ENCODE peak calls at places on chromosomes 16 and 17, in eight cellular contexts. One of them, this sample, is unnamed.

GRCh38 chr17:64002658-64003525 is 4.7 kb downstream of the PRR29 start:
- DNase-seq in memory B cell: no peak
- DNase-seq in tibial artery: no peak
- DNase-seq in activated naive CD8-positive, alpha-beta T cell treated with anti-CD3 and anti-CD28 coated beads, Interleukin-2, amount 50 U/mL, for 24 hours: no peak
- DNase-seq in fibroblast of the aortic adventitia: no peak
- DNase-seq in GM12865: no peak
- DNase-seq in cardiac fibroblast: no peak
- DNase-seq in GM19239: no peak
- DNase-seq in this sample: no peak

GRCh38 chr17:16915752-16916556 is 56.0 kb downstream of the TNFRSF13B start:
- DNase-seq in memory B cell: no peak
- DNase-seq in tibial artery: peak
- DNase-seq in activated naive CD8-positive, alpha-beta T cell treated with anti-CD3 and anti-CD28 coated beads, Interleukin-2, amount 50 U/mL, for 24 hours: peak
- DNase-seq in fibroblast of the aortic adventitia: peak
- DNase-seq in GM12865: peak
- DNase-seq in cardiac fibroblast: peak
- DNase-seq in GM19239: peak
- DNase-seq in this sample: no peak

GRCh38 chr17:63545302-63545928 is 4.9 kb upstream of the DCAF7 start:
- DNase-seq in memory B cell: no peak
- DNase-seq in tibial artery: peak
- DNase-seq in activated naive CD8-positive, alpha-beta T cell treated with anti-CD3 and anti-CD28 coated beads, Interleukin-2, amount 50 U/mL, for 24 hours: no peak
- DNase-seq in fibroblast of the aortic adventitia: peak
- DNase-seq in GM12865: no peak
- DNase-seq in cardiac fibroblast: no peak
- DNase-seq in GM19239: no peak
- DNase-seq in this sample: peak

GRCh38 chr16:84864266-84864955 is 44.6 kb downstream of the CRISPLD2 start:
- DNase-seq in memory B cell: no peak
- DNase-seq in tibial artery: no peak
- DNase-seq in activated naive CD8-positive, alpha-beta T cell treated with anti-CD3 and anti-CD28 coated beads, Interleukin-2, amount 50 U/mL, for 24 hours: no peak
- DNase-seq in fibroblast of the aortic adventitia: no peak
- DNase-seq in GM12865: no peak
- DNase-seq in cardiac fibroblast: no peak
- DNase-seq in GM19239: no peak
- DNase-seq in this sample: no peak

GRCh38 chr16:81544691-81545365 is 100.2 kb downstream of the CMIP start:
- DNase-seq in memory B cell: no peak
- DNase-seq in tibial artery: no peak
- DNase-seq in activated naive CD8-positive, alpha-beta T cell treated with anti-CD3 and anti-CD28 coated beads, Interleukin-2, amount 50 U/mL, for 24 hours: no peak
- DNase-seq in fibroblast of the aortic adventitia: peak
- DNase-seq in GM12865: peak
- DNase-seq in cardiac fibroblast: peak
- DNase-seq in GM19239: peak
- DNase-seq in this sample: no peak

GRCh38 chr17:6708357-6708961 is 4.7 kb downstream of the SLC13A5 start:
- DNase-seq in memory B cell: no peak
- DNase-seq in tibial artery: peak
- DNase-seq in activated naive CD8-positive, alpha-beta T cell treated with anti-CD3 and anti-CD28 coated beads, Interleukin-2, amount 50 U/mL, for 24 hours: no peak
- DNase-seq in fibroblast of the aortic adventitia: no peak
- DNase-seq in GM12865: no peak
- DNase-seq in cardiac fibroblast: no peak
- DNase-seq in GM19239: no peak
- DNase-seq in this sample: no peak

GRCh38 chr17:55524440-55525220 is 13.4 kb upstream of the SMIM36 start:
- DNase-seq in memory B cell: no peak
- DNase-seq in tibial artery: no peak
- DNase-seq in activated naive CD8-positive, alpha-beta T cell treated with anti-CD3 and anti-CD28 coated beads, Interleukin-2, amount 50 U/mL, for 24 hours: no peak
- DNase-seq in fibroblast of the aortic adventitia: no peak
- DNase-seq in GM12865: peak
- DNase-seq in cardiac fibroblast: no peak
- DNase-seq in GM19239: no peak
- DNase-seq in this sample: no peak

GRCh38 chr16:54422159-54422558 is 135.6 kb upstream of the IRX3 start:
- DNase-seq in memory B cell: no peak
- DNase-seq in tibial artery: no peak
- DNase-seq in activated naive CD8-positive, alpha-beta T cell treated with anti-CD3 and anti-CD28 coated beads, Interleukin-2, amount 50 U/mL, for 24 hours: no peak
- DNase-seq in fibroblast of the aortic adventitia: no peak
- DNase-seq in GM12865: no peak
- DNase-seq in cardiac fibroblast: no peak
- DNase-seq in GM19239: no peak
- DNase-seq in this sample: no peak

GRCh38 chr17:73030995-73031394 is 61.5 kb downstream of the SLC39A11 start:
- DNase-seq in memory B cell: no peak
- DNase-seq in tibial artery: no peak
- DNase-seq in activated naive CD8-positive, alpha-beta T cell treated with anti-CD3 and anti-CD28 coated beads, Interleukin-2, amount 50 U/mL, for 24 hours: no peak
- DNase-seq in fibroblast of the aortic adventitia: no peak
- DNase-seq in GM12865: no peak
- DNase-seq in cardiac fibroblast: no peak
- DNase-seq in GM19239: no peak
- DNase-seq in this sample: no peak

GRCh38 chr17:34706029-34706428 is 126.6 kb downstream of the TMEM132E start:
- DNase-seq in memory B cell: no peak
- DNase-seq in tibial artery: no peak
- DNase-seq in activated naive CD8-positive, alpha-beta T cell treated with anti-CD3 and anti-CD28 coated beads, Interleukin-2, amount 50 U/mL, for 24 hours: peak
- DNase-seq in fibroblast of the aortic adventitia: peak
- DNase-seq in GM12865: no peak
- DNase-seq in cardiac fibroblast: peak
- DNase-seq in GM19239: no peak
- DNase-seq in this sample: no peak

GRCh38 chr17:76452646-76453430 is at the start of gene UBE2O:
- DNase-seq in memory B cell: peak
- DNase-seq in tibial artery: peak
- DNase-seq in activated naive CD8-positive, alpha-beta T cell treated with anti-CD3 and anti-CD28 coated beads, Interleukin-2, amount 50 U/mL, for 24 hours: peak
- DNase-seq in fibroblast of the aortic adventitia: peak
- DNase-seq in GM12865: peak
- DNase-seq in cardiac fibroblast: peak
- DNase-seq in GM19239: peak
- DNase-seq in this sample: peak